ENCODE peak calls at places on chromosomes 2 and 18, in eight cellular contexts. E, K, O, L, G, Z, X and V are unnamed samples. For H4K20me1, the result is how much of the 10 kb centered on the place peaks cover.

GRCh38 chr2:84904151-84904550 is 1.3 kb upstream of the TMSB10 start:
- DNase-seq in E (no peak), K (no peak), O (no peak), L (no peak), G (no peak), Z (no peak), X (no peak), V (no peak)

GRCh38 chr18:23311346-23312103 is 141.6 kb upstream of the RIOK3 start:
- DNase-seq in E (no peak), K (no peak), O (no peak), L (no peak), G (peak), Z (peak), X (peak), V (no peak)

GRCh38 chr2:692767-693166 is 15.6 kb upstream of the TMEM18 start:
- DNase-seq in E (no peak), K (no peak), O (no peak), L (no peak), G (no peak), Z (no peak), X (no peak), V (no peak)

GRCh38 chr2:37549598-37549997 is 121.8 kb downstream of the CDC42EP3 start:
- DNase-seq in E (no peak), K (no peak), O (no peak), L (no peak), G (no peak), Z (no peak), X (no peak), V (no peak)

GRCh38 chr2:101337877-101338276 is 29.4 kb upstream of the RNF149 start:
- DNase-seq in E (no peak), K (no peak), O (no peak), L (no peak), G (peak), Z (no peak), X (peak), V (no peak)

GRCh38 chr18:21361297-21361880 is 119.4 kb downstream of the GREB1L start:
- DNase-seq in E (peak), K (no peak), O (no peak), L (peak), G (peak), Z (no peak), X (no peak), V (no peak)

GRCh38 chr2:39024833-39025232 is 96.0 kb downstream of the SOS1 start:
- DNase-seq in E (peak), K (no peak), O (peak), L (no peak), G (peak), Z (no peak), X (peak), V (no peak)

GRCh38 chr18:47735041-47735440 is 195.4 kb downstream of the SMAD2 start:
- DNase-seq in E (no peak), K (no peak), O (no peak), L (no peak), G (no peak), Z (no peak), X (no peak), V (no peak)

GRCh38 chr2:172833898-172834297 is 98.3 kb downstream of the RAPGEF4 start:
- DNase-seq in E (no peak), K (no peak), O (no peak), L (no peak), G (no peak), Z (no peak), X (no peak), V (no peak)
- H3K4me2 ChIP-seq in E (no peak), K (no peak), O (no peak), L (no peak), G (no peak), Z (no peak), X (no peak), V (no peak)

GRCh38 chr2:10326707-10327594 is 24.2 kb downstream of the HPCAL1 start:
- DNase-seq in E (no peak), K (no peak), O (no peak), L (no peak), G (no peak), Z (no peak), X (no peak), V (peak)

GRCh38 chr2:10323535-10323934 is 20.8 kb downstream of the HPCAL1 start:
- DNase-seq in E (no peak), K (no peak), O (no peak), L (no peak), G (no peak), Z (no peak), X (no peak), V (no peak)

GRCh38 chr2:10327896-10328666 is 25.4 kb downstream of the HPCAL1 start:
- DNase-seq in E (no peak), K (no peak), O (no peak), L (no peak), G (no peak), Z (no peak), X (peak), V (peak)

GRCh38 chr2:10325278-10326145 is 22.8 kb downstream of the HPCAL1 start:
- DNase-seq in E (no peak), K (peak), O (peak), L (no peak), G (no peak), Z (peak), X (no peak), V (peak)

GRCh38 chr2:10326151-10326616 is 23.5 kb downstream of the HPCAL1 start:
- DNase-seq in E (no peak), K (no peak), O (no peak), L (no peak), G (no peak), Z (no peak), X (no peak), V (no peak)
- H4K20me1 ChIP-seq in E (under half), K (under half), O (under half), L (under half), G (under half), Z (under half), X (half or more), V (under half)

DNA sequence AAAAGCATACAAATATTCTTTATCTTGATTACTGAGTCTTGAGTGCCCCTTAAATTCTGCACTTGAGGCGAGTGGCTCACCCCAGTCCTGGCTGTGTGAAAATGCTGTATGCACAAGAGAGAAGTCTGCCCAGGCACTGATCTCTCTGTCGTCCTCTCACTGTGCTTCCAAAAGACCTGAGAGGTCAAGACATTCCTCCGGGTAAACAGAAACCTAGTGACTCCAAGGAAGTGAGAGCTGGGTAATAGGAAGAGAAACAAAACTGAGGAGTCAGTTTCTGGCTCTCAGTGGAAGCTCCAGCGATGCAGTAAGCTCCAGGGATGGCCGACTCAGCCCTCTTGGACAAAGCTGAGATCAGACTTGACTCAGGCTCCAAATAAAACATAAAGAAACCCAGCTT is 70.9 kb downstream of the AAK1 start:
- DNase-seq in E (no peak), K (no peak), O (no peak), L (no peak), G (peak), Z (no peak), X (peak), V (no peak)
- H3K4me2 ChIP-seq in E (no peak), K (no peak), O (no peak), L (no peak), G (no peak), Z (peak), X (peak), V (no peak)

GRCh38 chr2:239285932-239286230 is 114.9 kb downstream of the HDAC4 start:
- DNase-seq in E (no peak), K (no peak), O (no peak), L (no peak), G (no peak), Z (no peak), X (no peak), V (no peak)
- H4K20me1 ChIP-seq in E (under half), K (under half), O (under half), L (half or more), G (under half), Z (under half), X (under half), V (under half)

DNA sequence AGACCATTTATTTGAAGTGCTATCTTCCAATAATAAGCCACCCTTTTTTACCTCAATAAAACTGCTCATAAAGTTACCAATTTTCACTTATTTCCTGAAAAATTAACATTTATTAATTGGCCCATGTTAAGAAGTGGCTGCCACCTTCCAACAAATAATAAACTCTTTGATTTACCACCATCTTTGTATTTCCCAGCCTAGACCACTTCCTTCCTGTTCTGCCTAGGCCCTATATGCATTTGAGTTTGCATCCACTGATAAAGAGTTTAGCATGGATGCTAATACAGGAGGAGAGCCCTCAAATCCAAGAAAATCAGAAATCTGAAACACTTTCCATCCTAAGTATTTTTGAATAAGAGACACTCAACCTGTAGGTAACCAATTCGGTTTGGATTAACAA is 184.2 kb upstream of the SLC39A10 start:
- DNase-seq in E (no peak), K (no peak), O (no peak), L (no peak), G (no peak), Z (no peak), X (no peak), V (no peak)
- H3K4me2 ChIP-seq in E (no peak), K (no peak), O (no peak), L (no peak), G (no peak), Z (no peak), X (no peak), V (no peak)